ENCODE peak calls at places on chromosomes 11 and 22, in four cellular contexts. H, B, T and K are unnamed samples.

GRCh38 chr11:108960498-108960897 is 295.6 kb downstream of the DDX10 start:
- DNase-seq in H (no peak), T (no peak), B (no peak), K (no peak)

GRCh38 chr22:22368516-22368915 is 123.9 kb downstream of the VPREB1 start:
- DNase-seq in T (no peak), B (no peak), H (no peak), K (no peak)

GRCh38 chr11:8477151-8477550 is 116.9 kb downstream of the STK33 start:
- DNase-seq in B (no peak), H (no peak), T (no peak), K (no peak)

GRCh38 chr11:35141538-35141937 is 2.6 kb downstream of the CD44 start:
- DNase-seq in H (peak; percentile 41), T (peak; percentile 78), B (no peak), K (no peak)

GRCh38 chr11:65416341-65417185 is 6.0 kb upstream of the NEAT1 start:
- DNase-seq in H (peak; percentile 90), T (peak; percentile 92), B (peak; percentile 77), K (peak; percentile 73)

GRCh38 chr22:41742918-41743317 is 43.6 kb downstream of the MEI1 start:
- DNase-seq in T (no peak), B (no peak), H (no peak), K (no peak)

GRCh38 chr11:8707541-8708270 is 25.1 kb downstream of the RPL27A start:
- DNase-seq in T (peak; percentile 48), H (peak; percentile 98), B (no peak), K (no peak)

GRCh38 chr22:19671316-19671715 is 43.0 kb upstream of the SEPTIN5 start:
- DNase-seq in H (no peak), T (no peak), B (no peak), K (no peak)

GRCh38 chr11:44631831-44632230 is 66.4 kb downstream of the CD82 start:
- DNase-seq in B (no peak), T (no peak), H (no peak), K (no peak)

GRCh38 chr11:16604784-16605439 is 133.5 kb upstream of the C11orf58 start:
- DNase-seq in T (peak; percentile 50), H (no peak), B (no peak), K (no peak)

GRCh38 chr11:61695917-61696316 is 15.7 kb downstream of the DAGLA start:
- DNase-seq in H (peak; percentile 95), T (peak; percentile 78), B (no peak), K (peak; percentile 46)

GRCh38 chr11:104803770-104804169 is 94.5 kb downstream of the CASP12 start:
- DNase-seq in H (no peak), B (no peak), T (no peak), K (no peak)

GRCh38 chr11:66847461-66848232 is 4.4 kb downstream of the RCE1 start:
- DNase-seq in B (no peak), T (peak; percentile 8), H (no peak), K (no peak)

GRCh38 chr22:36671398-36671797 is 32.2 kb downstream of the CACNG2 start:
- DNase-seq in B (no peak), H (no peak), T (no peak), K (no peak)

GRCh38 chr22:29831958-29832357 is 6.1 kb downstream of the ASCC2 start:
- DNase-seq in B (no peak), T (no peak), H (no peak), K (no peak)

GRCh38 chr11:78838417-78838816 is 263.8 kb upstream of the NARS2 start:
- DNase-seq in T (no peak), H (no peak), B (no peak), K (no peak)

GRCh38 chr22:30017375-30017774 is 62.9 kb upstream of the HORMAD2 start:
- DNase-seq in T (no peak), H (no peak), B (no peak), K (no peak)

GRCh38 chr22:37806409-37807338 is 1.1 kb upstream of the GCAT start:
- DNase-seq in B (peak; percentile 34), H (peak; percentile 48), T (no peak), K (no peak)

GRCh38 chr11:98568011-98568410 is 452.7 kb upstream of the CNTN5 start:
- DNase-seq in B (no peak), H (no peak), T (no peak), K (no peak)

GRCh38 chr11:102727890-102728289 is 3.1 kb upstream of the MMP8 start:
- DNase-seq in B (no peak), T (no peak), H (no peak), K (no peak)

GRCh38 chr11:73423506-73423905 is 47.3 kb downstream of the RELT start:
- DNase-seq in H (no peak), B (no peak), T (no peak), K (no peak)

GRCh38 chr11:16788141-16789060 is 50.0 kb downstream of the C11orf58 start:
- DNase-seq in T (peak; percentile 53), H (no peak), B (peak; percentile 49), K (no peak)

GRCh38 chr11:1298695-1299492 is 10.5 kb downstream of the TOLLIP start:
- DNase-seq in T (peak; percentile 84), H (peak; percentile 83), B (peak; percentile 91), K (no peak)

GRCh38 chr11:90134420-90135003 is at the start of gene NAALAD2:
- DNase-seq in T (peak; percentile 38), B (peak; percentile 59), H (no peak), K (no peak)

GRCh38 chr11:117220568-117220967 is 11.3 kb downstream of the PCSK7 start:
- DNase-seq in B (no peak), T (peak; percentile 85), H (peak; percentile 71), K (peak; percentile 72)

GRCh38 chr11:117219455-117219854 is 12.4 kb downstream of the PCSK7 start:
- DNase-seq in H (no peak), B (no peak), T (no peak), K (no peak)

GRCh38 chr11:117221775-117222517 is 9.9 kb downstream of the PCSK7 start:
- DNase-seq in B (no peak), H (peak; percentile 76), T (peak; percentile 88), K (no peak)

GRCh38 chr11:117219995-117220394 is 11.9 kb downstream of the PCSK7 start:
- DNase-seq in H (no peak), B (no peak), T (no peak), K (no peak)

GRCh38 chr11:117220999-117221774 is 10.7 kb downstream of the PCSK7 start:
- DNase-seq in T (peak; percentile 58), B (no peak), H (peak; percentile 60), K (no peak)
- H3K27ac ChIP-seq in T (peak overlapping the region; percentile 91), B (no peak overlapping the region), H (peak overlapping the region; percentile 89), K (peak overlapping the region; percentile 95)

GRCh38 chr22:43085658-43086606 is 3.3 kb downstream of the TTLL1 start:
- DNase-seq in H (no peak), T (no peak), B (no peak), K (no peak)
- H3K27ac ChIP-seq in H (no peak overlapping the region), T (no peak overlapping the region), B (no peak overlapping the region), K (no peak overlapping the region)

DNA sequence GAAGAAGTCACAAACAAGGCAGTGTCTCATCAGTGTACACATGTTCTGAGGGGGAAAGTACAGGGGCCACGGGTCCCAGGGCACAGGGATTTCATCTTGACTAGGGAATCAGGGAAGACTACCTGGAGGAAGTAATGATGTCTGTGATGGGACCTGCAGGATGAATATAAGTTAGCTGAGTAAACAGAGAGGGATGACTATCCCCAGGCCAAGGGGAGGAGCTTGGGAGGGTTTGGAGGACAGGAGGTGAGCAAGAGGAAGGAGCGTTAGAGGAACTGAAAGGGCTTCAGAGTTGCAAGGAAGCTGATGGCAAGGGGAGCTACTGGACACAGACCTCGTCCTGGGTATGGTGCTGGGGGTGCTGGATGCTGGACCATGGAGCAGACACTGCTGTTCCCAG is 56.4 kb downstream of the TRAF6 start:
- DNase-seq in B (no peak), H (no peak), T (no peak), K (no peak)
- H3K27ac ChIP-seq in B (no peak overlapping the region), H (peak overlapping the region; percentile 95), T (peak overlapping the region; percentile 94), K (no peak overlapping the region)

GRCh38 chr11:131661137-131661536 is 290.7 kb downstream of the NTM start:
- DNase-seq in T (no peak), H (no peak), B (no peak), K (no peak)
- H3K27ac ChIP-seq in T (no peak overlapping the region), H (no peak overlapping the region), B (no peak overlapping the region), K (no peak overlapping the region)

GRCh38 chr11:58770627-58771457 is 39.1 kb upstream of the GLYAT start:
- DNase-seq in H (no peak), B (no peak), T (no peak), K (no peak)

GRCh38 chr11:58768137-58768536 is 36.4 kb upstream of the GLYAT start:
- DNase-seq in T (no peak), B (no peak), H (no peak), K (no peak)

GRCh38 chr11:58769308-58769707 is 37.6 kb upstream of the GLYAT start:
- DNase-seq in H (no peak), B (no peak), T (no peak), K (no peak)

GRCh38 chr11:58771458-58771855 is 39.7 kb upstream of the GLYAT start:
- DNase-seq in B (no peak), T (no peak), H (no peak), K (no peak)

DNA sequence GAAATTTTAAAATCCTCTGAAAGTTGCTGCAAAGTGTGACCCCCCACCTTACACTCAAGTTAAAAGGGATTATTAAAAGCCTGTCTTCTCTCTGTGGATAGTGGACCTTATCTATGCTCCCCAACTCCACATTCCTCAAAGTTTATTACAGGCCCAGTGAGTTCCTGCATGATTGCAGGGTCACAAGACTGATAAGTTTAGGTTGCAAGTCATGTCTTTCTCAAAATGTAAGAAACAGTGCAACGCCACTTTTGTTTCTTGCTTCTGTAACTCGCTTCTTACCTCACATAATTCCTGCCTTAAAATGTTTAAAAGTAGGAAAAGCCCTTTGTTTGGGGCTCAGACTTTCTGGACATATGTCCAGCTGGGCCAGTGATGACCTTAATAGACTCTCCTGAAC is 38.4 kb upstream of the GLYAT start:
- DNase-seq in H (no peak), T (no peak), B (no peak), K (no peak)
- H3K27ac ChIP-seq in H (no peak overlapping the region), T (no peak overlapping the region), B (no peak overlapping the region), K (no peak overlapping the region)